ENCODE peak calls at places on chromosomes 6 and 20, in four cellular contexts. Z is IMR-90; B is neural crest cell; H is stimulated activated CD8-positive, alpha-beta memory T cell treated with anti-CD3 and anti-CD28 coated beads, Interleukin-4, amount 100 ng/mL, for 4 hours. D is an unnamed sample.

GRCh38 chr20:12946789-12947188 is 62.0 kb upstream of the SPTLC3 start:
- DNase-seq in H (no peak), B (no peak), Z (no peak), D (no peak)

GRCh38 chr20:652611-653109 is 340 bp downstream of the SRXN1 start:
- DNase-seq in Z (peak), B (no peak), H (no peak), D (no peak)

GRCh38 chr20:38790210-38791053 is 15.1 kb upstream of the PPP1R16B start:
- DNase-seq in Z (peak), B (peak), H (no peak), D (no peak)

GRCh38 chr20:34452281-34452982 is 63.8 kb upstream of the DYNLRB1 start:
- DNase-seq in Z (peak), B (no peak), H (no peak), D (no peak)

GRCh38 chr6:13560651-13561044 is 13.8 kb upstream of the SIRT5 start:
- DNase-seq in H (no peak), B (no peak), Z (no peak), D (no peak)

GRCh38 chr6:159061805-159062563 is 17.2 kb upstream of the TAGAP start:
- DNase-seq in B (no peak), H (no peak), Z (no peak), D (no peak)

GRCh38 chr6:3578981-3579380 is 122.1 kb upstream of the SLC22A23 start:
- DNase-seq in Z (no peak), H (no peak), B (no peak), D (no peak)

GRCh38 chr6:111854683-111855082 is 18.6 kb downstream of the FYN start:
- DNase-seq in Z (peak), B (no peak), H (no peak), D (no peak)

GRCh38 chr6:8743146-8743745 is 307.9 kb upstream of the SLC35B3 start:
- DNase-seq in H (no peak), Z (no peak), B (no peak), D (no peak)

D was measured in ecto neural progenitor cell.